ENCODE peak calls at places on chromosome 21, in seven cellular contexts. T, S, Q, U, A, M and L are unnamed samples.

GRCh38 chr21:43716376-43717165 is 2.4 kb upstream of the PDXK start:
- DNase-seq in T (peak), S (peak), Q (peak), U (no peak), A (no peak), M (no peak), L (no peak)

GRCh38 chr21:19609611-19610010 is 1206.0 kb upstream of the TMPRSS15 start:
- DNase-seq in T (no peak), S (no peak), Q (no peak), U (no peak), A (no peak), M (no peak), L (no peak)

GRCh38 chr21:34129039-34129891 is 55.9 kb downstream of the MRPS6 start:
- DNase-seq in T (peak), S (peak), Q (peak), U (peak), A (peak), M (peak), L (peak)

GRCh38 chr21:17527240-17527639 is 14.4 kb downstream of the CXADR start:
- DNase-seq in T (no peak), S (peak), Q (peak), U (no peak), A (no peak), M (no peak), L (no peak)

GRCh38 chr21:34883501-34884271 is 165.4 kb downstream of the RUNX1 start:
- DNase-seq in T (no peak), S (no peak), Q (no peak), U (no peak), A (no peak), M (no peak), L (no peak)

GRCh38 chr21:37225440-37225839 is 41.7 kb downstream of the VPS26C start:
- DNase-seq in T (no peak), S (no peak), Q (no peak), U (no peak), A (no peak), M (no peak), L (no peak)

GRCh38 chr21:26845066-26845749 is at the start of gene ADAMTS1:
- DNase-seq in T (peak), S (peak), Q (peak), U (peak), A (no peak), M (peak), L (peak)

GRCh38 chr21:14480601-14481000 is 65.5 kb downstream of the SAMSN1 start:
- DNase-seq in T (no peak), S (no peak), Q (no peak), U (no peak), A (no peak), M (no peak), L (no peak)

GRCh38 chr21:44433791-44434567 is 21.3 kb upstream of the LRRC3 start:
- DNase-seq in T (no peak), S (no peak), Q (no peak), U (no peak), A (no peak), M (no peak), L (no peak)

GRCh38 chr21:26709090-26709489 is 136.0 kb upstream of the CYYR1 start:
- DNase-seq in T (no peak), S (peak), Q (peak), U (no peak), A (no peak), M (no peak), L (no peak)

GRCh38 chr21:28742527-28742926 is 250.2 kb downstream of the LTN1 start:
- DNase-seq in T (peak), S (peak), Q (peak), U (no peak), A (no peak), M (no peak), L (no peak)
- TF ChIP-seq CTCF in T (peak), S (peak), Q (peak), U (peak), A (peak), M (peak), L (peak)

DNA sequence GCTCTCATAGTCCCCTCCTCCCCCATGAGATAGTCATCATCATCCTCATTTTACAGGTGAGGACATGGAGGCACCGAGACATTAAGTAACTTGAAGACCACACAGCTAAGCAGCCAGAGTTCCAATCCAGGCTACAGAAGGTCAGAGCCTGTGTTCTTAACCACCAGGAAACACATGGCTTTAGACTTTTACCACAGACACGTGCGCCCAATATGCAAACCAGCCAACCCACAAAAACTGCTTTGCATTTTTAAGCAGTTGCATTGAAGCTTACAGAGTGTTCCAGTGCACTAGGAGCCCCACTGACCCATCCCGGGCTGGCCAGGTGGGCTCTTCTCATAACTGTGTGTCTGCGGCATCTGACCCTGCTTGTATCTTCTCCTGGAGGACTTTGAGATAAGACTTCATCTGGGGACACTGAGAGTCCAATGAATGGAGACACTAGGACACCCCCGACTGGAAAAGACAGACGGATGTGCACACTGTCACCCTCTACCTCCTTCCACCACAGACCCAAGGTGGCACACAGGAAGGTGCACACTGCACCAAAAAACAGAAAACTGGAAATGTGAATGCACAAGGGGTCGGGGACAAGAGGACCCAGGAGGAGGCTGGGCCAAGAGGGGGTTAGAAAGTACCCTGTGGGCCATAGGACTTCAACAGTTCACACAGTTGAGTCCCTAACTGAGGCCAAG is 56.4 kb downstream of the ETS2 start:
- DNase-seq in T (peak), S (peak), Q (no peak), U (no peak), A (no peak), M (no peak), L (no peak)
- H3K4me3 ChIP-seq in T (no peak), S (no peak), Q (no peak), U (no peak), A (no peak), M (no peak), L (no peak)

DNA sequence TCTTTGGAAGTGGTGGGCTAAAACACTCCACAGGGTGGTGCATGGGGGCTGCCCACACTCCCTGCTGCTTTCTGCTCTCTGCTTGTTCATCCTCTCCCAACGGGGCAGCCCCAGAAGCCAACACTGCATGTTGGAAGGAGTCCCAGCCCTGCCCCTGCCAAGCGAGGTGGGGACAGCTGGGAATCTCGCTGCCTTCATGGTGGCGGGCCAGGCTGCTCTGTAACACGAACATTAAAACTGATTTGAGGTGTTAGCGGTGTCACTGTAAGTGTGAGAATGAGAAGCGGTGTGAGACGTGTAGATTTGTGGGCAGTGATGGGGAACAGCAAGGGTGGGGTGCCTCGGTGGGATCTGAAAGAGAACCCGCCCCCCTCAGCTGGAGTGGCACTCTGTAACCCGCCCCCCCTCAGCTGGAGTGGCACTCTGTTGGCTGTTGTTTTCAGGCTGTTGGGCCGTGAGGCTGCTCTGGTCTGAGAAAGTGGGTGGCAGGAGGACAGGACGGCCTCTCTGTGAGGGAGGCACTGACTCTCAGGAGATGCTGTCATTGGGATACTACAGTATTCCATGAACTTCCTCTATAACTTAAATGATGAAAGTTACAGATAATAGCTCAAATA is 80.9 kb downstream of the PCBP3 start:
- DNase-seq in T (no peak), S (no peak), Q (no peak), U (no peak), A (no peak), M (no peak), L (no peak)
- TF ChIP-seq CTCF in T (no peak), S (no peak), Q (no peak), U (no peak), A (no peak), M (no peak), L (no peak)

GRCh38 chr21:41928621-41929220 is 25.1 kb downstream of the C2CD2 start:
- DNase-seq in T (no peak), S (no peak), Q (no peak), U (no peak), A (no peak), M (no peak), L (no peak)

GRCh38 chr21:41924355-41924754 is 29.5 kb downstream of the C2CD2 start:
- DNase-seq in T (peak), S (peak), Q (peak), U (no peak), A (no peak), M (no peak), L (no peak)

GRCh38 chr21:41926068-41926806 is 27.6 kb downstream of the C2CD2 start:
- DNase-seq in T (peak), S (peak), Q (peak), U (no peak), A (no peak), M (no peak), L (no peak)

GRCh38 chr21:41927727-41928409 is 25.9 kb downstream of the C2CD2 start:
- DNase-seq in T (no peak), S (no peak), Q (no peak), U (no peak), A (no peak), M (no peak), L (no peak)

DNA sequence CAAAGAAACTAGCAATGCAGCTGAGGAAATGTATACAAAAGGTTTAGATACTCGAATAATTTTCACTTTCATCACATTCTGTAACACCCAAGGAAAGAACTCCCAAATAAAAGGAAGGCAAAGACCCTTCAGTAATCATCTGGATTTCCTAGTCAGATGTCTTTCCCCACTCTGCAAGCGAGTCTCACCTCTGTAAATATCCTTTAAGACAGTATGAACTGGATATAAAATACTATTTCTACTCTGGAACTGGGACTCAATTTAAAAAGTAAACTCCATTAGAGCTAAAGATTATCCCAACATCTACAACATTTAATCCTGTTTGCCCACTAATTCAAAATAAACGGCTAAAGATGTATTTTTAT is 27.0 kb downstream of the C2CD2 start:
- DNase-seq in T (no peak), S (no peak), Q (no peak), U (no peak), A (no peak), M (no peak), L (no peak)
- H3K4me3 ChIP-seq in T (peak), S (peak), Q (peak), U (no peak), A (peak), M (no peak), L (no peak)

DNA sequence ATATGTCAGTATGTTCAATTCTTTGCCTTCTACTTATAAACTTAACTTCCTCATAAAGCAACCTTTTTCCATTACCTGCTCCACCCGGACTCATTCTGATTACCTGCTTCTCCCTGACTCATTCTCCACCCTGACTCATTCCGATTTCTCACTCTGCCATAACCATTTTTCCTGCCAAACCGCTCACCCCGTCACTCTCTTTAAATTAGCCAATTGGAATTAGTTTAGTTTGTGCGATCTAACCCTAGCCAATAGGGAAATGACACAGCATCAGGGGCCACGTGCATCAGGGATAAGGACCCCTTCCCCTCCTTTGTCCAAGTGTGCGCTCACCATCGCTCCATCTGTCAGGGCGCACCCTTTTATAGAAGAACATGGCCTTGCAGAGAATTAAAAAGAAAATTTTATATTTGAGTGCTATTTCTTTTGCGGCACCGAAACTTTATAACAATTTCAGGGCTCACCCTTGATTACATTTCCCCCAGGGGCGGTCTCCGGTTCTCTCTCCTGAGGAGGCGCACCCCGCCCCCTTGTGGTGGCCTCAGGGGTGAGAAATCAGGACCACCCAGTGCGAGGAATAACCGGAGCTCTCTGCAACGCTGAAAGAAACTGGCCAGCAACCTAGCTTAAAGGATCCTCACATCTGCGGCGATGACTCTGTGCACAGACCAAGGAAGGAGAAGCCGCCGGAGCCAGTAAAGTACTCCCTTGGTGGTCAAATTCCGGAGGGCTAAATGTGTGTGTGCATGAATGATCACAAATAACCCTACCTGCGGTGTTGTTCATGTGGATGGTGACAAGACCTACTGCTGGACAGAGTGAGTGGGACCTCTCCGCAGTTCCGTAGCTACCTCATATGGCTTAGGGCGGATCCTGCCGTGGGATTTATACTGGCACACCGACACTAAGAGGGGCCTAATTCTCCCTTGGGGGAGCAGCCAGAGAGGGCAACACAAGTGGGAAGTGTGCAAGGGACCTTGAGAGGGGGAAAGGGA is 30.3 kb upstream of the CBR3 start:
- DNase-seq in T (peak), S (peak), Q (peak), U (peak), A (no peak), M (peak), L (no peak)
- TF ChIP-seq CTCF in T (peak), S (peak), Q (peak), U (peak), A (peak), M (peak), L (peak)

GRCh38 chr21:39866093-39866492 is 1.1 kb upstream of the PCP4 start:
- DNase-seq in T (no peak), S (no peak), Q (no peak), U (no peak), A (no peak), M (no peak), L (no peak)

GRCh38 chr21:39869141-39869818 is 2.0 kb downstream of the PCP4 start:
- DNase-seq in T (no peak), S (no peak), Q (no peak), U (no peak), A (no peak), M (no peak), L (no peak)

GRCh38 chr21:39863111-39863510 is 4.1 kb upstream of the PCP4 start:
- DNase-seq in T (no peak), S (peak), Q (no peak), U (no peak), A (no peak), M (no peak), L (no peak)

GRCh38 chr21:39867198-39867650 is at the start of gene PCP4:
- DNase-seq in T (peak), S (peak), Q (no peak), U (peak), A (no peak), M (peak), L (no peak)
- H3K4me3 ChIP-seq in T (no peak), S (no peak), Q (no peak), U (no peak), A (no peak), M (no peak), L (no peak)

GRCh38 chr21:25215698-25216384 is 391.4 kb downstream of the MRPL39 start:
- DNase-seq in T (no peak), S (no peak), Q (no peak), U (no peak), A (no peak), M (no peak), L (no peak)
- TF ChIP-seq CTCF in T (no peak), S (no peak), Q (no peak), U (no peak), A (no peak), M (no peak), L (no peak)